ENCODE peak calls at places on chromosome 15, in five cellular contexts. L is HepG2, I is sigmoid colon, U is tibial nerve, B is K562. Z is an unnamed sample. For H3K27me3, the result is how much of the 10 kb centered on the place peaks cover.

GRCh38 chr15:78200276-78200930 is 34.0 kb downstream of the ACSBG1 start:
- DNase-seq in L (no peak), I (no peak), U (no peak), B (no peak), Z (no peak)

GRCh38 chr15:101242160-101242998 is 9.5 kb downstream of the CHSY1 start:
- DNase-seq in L (no peak), I (no peak), U (no peak), B (no peak), Z (no peak)

GRCh38 chr15:41291065-41291631 is 41.2 kb downstream of the OIP5 start:
- DNase-seq in L (no peak), I (no peak), U (no peak), B (no peak), Z (peak)

GRCh38 chr15:61656391-61656790 is 403.9 kb downstream of the VPS13C start:
- DNase-seq in L (no peak), I (no peak), U (no peak), B (no peak), Z (no peak)

GRCh38 chr15:77030042-77030927 is 35.4 kb downstream of the PSTPIP1 start:
- DNase-seq in L (no peak), I (peak), U (peak), B (peak), Z (peak)

GRCh38 chr15:66573348-66573718 is 7.5 kb upstream of the LCTL start:
- DNase-seq in L (no peak), I (no peak), U (no peak), B (no peak), Z (no peak)

GRCh38 chr15:25737218-25737643 is 125.9 kb downstream of the ATP10A start:
- DNase-seq in L (no peak), I (peak), U (peak), B (no peak), Z (no peak)

GRCh38 chr15:75043509-75044257 is 20.3 kb downstream of the PPCDC start:
- DNase-seq in L (peak), I (peak), U (peak), B (peak), Z (peak)

GRCh38 chr15:76626611-76627010 is 278.5 kb downstream of the SCAPER start:
- DNase-seq in L (no peak), I (no peak), U (no peak), B (no peak), Z (no peak)

GRCh38 chr15:57345584-57345983 is 30.7 kb upstream of the CGNL1 start:
- DNase-seq in L (peak), I (no peak), U (no peak), B (no peak), Z (no peak)

GRCh38 chr15:40869686-40870085 is 4.3 kb downstream of the RHOV start:
- DNase-seq in L (no peak), I (no peak), U (no peak), B (no peak), Z (no peak)

GRCh38 chr15:67106764-67107013 is 41.3 kb downstream of the SMAD3 start:
- DNase-seq in L (no peak), I (no peak), U (no peak), B (no peak), Z (no peak)

GRCh38 chr15:89504166-89504565 is 7.8 kb upstream of the RHCG start:
- DNase-seq in L (no peak), I (no peak), U (no peak), B (no peak), Z (no peak)

GRCh38 chr15:77569647-77570186 is 63.0 kb downstream of the LINGO1 start:
- DNase-seq in L (peak), I (no peak), U (no peak), B (no peak), Z (no peak)

GRCh38 chr15:45402955-45403892 is 24.9 kb upstream of the GATM start:
- DNase-seq in L (no peak), I (peak), U (no peak), B (peak), Z (peak)

GRCh38 chr15:83947156-83947555 is 288.4 kb upstream of the GOLGA6L4 start:
- DNase-seq in L (no peak), I (no peak), U (no peak), B (no peak), Z (no peak)

GRCh38 chr15:50993598-50993997 is 85.1 kb downstream of the AP4E1 start:
- DNase-seq in L (no peak), I (no peak), U (no peak), B (no peak), Z (no peak)

GRCh38 chr15:70507772-70508351 is 255.5 kb downstream of the UACA start:
- DNase-seq in L (peak), I (no peak), U (no peak), B (no peak), Z (peak)

GRCh38 chr15:77138167-77138522 is 67.2 kb upstream of the TSPAN3 start:
- DNase-seq in L (no peak), I (no peak), U (no peak), B (no peak), Z (no peak)

DNA sequence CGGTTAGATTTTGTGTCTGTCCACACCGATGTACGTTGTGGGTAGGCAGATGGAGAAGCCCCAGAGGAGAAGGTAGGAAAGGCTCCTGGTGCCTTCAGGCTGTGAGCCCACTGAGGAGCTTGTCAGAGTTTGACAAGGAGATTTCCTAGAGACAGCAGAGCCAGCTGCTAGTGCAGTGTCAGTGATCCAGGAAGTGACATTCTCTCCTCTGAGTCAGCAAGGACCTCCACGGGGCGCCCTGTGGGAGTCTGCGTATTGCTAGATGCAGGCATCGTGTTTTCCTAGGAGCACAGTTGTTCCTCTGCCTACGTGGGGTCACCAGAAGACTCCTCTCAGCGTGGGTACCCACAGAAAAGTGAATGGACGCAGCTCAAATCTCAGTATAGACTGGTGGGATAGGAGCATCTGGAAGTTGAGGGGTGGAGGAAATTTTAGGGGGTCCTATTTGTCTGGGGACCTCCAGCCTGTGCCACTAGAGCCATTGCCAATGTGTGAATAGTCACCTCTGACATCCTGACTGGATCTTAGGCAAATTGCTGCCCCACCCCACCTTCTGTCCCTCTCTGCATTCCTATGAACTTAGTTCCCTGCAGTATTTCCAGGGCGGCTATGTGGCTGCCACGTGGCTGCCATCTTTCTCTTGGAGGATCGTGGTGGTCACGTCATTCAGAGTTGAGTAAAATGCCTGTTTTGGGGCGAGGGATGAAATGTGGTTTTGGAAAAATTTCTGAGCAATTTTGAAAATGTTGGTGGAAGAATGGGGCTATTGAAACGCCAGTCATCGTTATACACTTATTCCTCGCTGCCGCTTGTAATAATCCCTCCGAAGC is 84.8 kb upstream of the KLHL25 start:
- DNase-seq in L (no peak), I (no peak), U (no peak), B (no peak), Z (no peak)
- TF ChIP-seq EP300 in L (no peak), I (no peak), U (no peak), B (no peak), Z (no peak)

GRCh38 chr15:91982401-91982800 is 128.9 kb downstream of the SLCO3A1 start:
- DNase-seq in L (no peak), I (no peak), U (no peak), B (no peak), Z (no peak)
- H3K27me3 ChIP-seq in L (under half), I (under half), U (under half), B (under half), Z (under half)

GRCh38 chr15:87564666-87565065 is 691.9 kb downstream of the NTRK3 start:
- DNase-seq in L (no peak), I (no peak), U (no peak), B (no peak), Z (no peak)
- TF ChIP-seq EP300 in L (no peak), I (no peak), U (no peak), B (no peak), Z (no peak)

GRCh38 chr15:85707519-85708338 is 87.0 kb downstream of the KLHL25 start:
- DNase-seq in L (peak), I (no peak), U (no peak), B (no peak), Z (no peak)

GRCh38 chr15:85702321-85703230 is 92.1 kb downstream of the KLHL25 start:
- DNase-seq in L (no peak), I (no peak), U (no peak), B (no peak), Z (no peak)

GRCh38 chr15:85706779-85707518 is 87.8 kb downstream of the KLHL25 start:
- DNase-seq in L (no peak), I (no peak), U (no peak), B (no peak), Z (no peak)

GRCh38 chr15:85704021-85704420 is 90.7 kb downstream of the KLHL25 start:
- DNase-seq in L (no peak), I (no peak), U (no peak), B (no peak), Z (no peak)

DNA sequence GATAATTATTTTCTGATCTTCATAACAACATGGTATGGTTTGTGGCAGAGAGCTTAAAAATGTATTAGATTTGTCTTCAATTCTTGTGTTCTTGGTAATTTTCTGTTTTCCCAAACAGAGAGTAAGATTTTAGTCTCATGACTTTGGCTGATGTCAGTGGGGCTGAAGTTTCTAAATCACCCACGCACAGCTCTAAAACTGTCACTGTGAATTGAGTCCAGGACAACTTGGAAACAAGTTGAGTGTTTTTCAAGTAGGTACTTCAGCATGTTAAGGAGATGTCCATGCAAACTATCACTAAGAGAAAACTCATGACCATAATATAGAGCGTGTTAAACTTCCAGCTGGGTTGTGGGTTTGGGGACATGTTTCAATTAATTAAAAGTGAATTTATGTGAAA is 90.0 kb downstream of the KLHL25 start:
- DNase-seq in L (no peak), I (no peak), U (no peak), B (no peak), Z (no peak)
- H3K27me3 ChIP-seq in L (under half), I (under half), U (under half), B (under half), Z (under half)

GRCh38 chr15:39084683-39085530 is 496.0 kb upstream of the THBS1 start:
- DNase-seq in L (peak), I (peak), U (no peak), B (no peak), Z (no peak)
- TF ChIP-seq EP300 in L (no peak), I (no peak), U (no peak), B (no peak), Z (no peak)

GRCh38 chr15:49383266-49383665 is 39.8 kb upstream of the FGF7 start:
- DNase-seq in L (no peak), I (no peak), U (no peak), B (no peak), Z (no peak)
- H3K27me3 ChIP-seq in L (under half), I (under half), U (under half), B (under half), Z (under half)